ENCODE peak calls at places on chromosomes 4 and X, in eight cellular contexts. D, C, I, R, O, K, L and F are unnamed samples. For H3K36me3, the result is how much of the 10 kb centered on the place peaks cover.

GRCh38 chr4:65508169-65508568 is 162.1 kb downstream of the EPHA5 start:
- DNase-seq in L (peak), O (no peak), I (no peak), K (no peak), C (no peak), R (no peak), D (no peak), F (peak)

GRCh38 chrX:93791304-93791703 is 117.3 kb downstream of the FAM133A start:
- DNase-seq in L (no peak), R (no peak), O (no peak), D (no peak), I (no peak), C (no peak), K (no peak), F (no peak)

GRCh38 chrX:71998836-71999509 is 88.3 kb downstream of the NHSL2 start:
- DNase-seq in I (peak), R (no peak), K (no peak), D (no peak), L (no peak), O (no peak), C (no peak), F (peak)

GRCh38 chr4:18227880-18228279 is 206.3 kb upstream of the LCORL start:
- DNase-seq in L (no peak), C (no peak), K (no peak), I (no peak), D (no peak), O (no peak), R (no peak), F (no peak)

GRCh38 chr4:184785813-184786212 is 40.0 kb downstream of the ACSL1 start:
- DNase-seq in C (no peak), O (no peak), K (no peak), L (no peak), D (no peak), R (no peak), I (no peak), F (no peak)

GRCh38 chr4:104015680-104016079 is 295.9 kb upstream of the TACR3 start:
- DNase-seq in L (no peak), K (peak), I (peak), R (no peak), C (no peak), D (no peak), O (no peak), F (no peak)

GRCh38 chr4:149841686-149842085 is 26.0 kb upstream of the IQCM start:
- DNase-seq in K (no peak), R (no peak), C (no peak), D (no peak), L (no peak), I (no peak), O (no peak), F (no peak)

GRCh38 chrX:40140706-40141499 is 43.1 kb upstream of the BCOR start:
- DNase-seq in C (no peak), O (no peak), L (no peak), K (no peak), D (peak), I (peak), R (peak), F (no peak)

GRCh38 chr4:109764785-109765419 is 35.0 kb upstream of the PLA2G12A start:
- DNase-seq in O (no peak), R (no peak), D (no peak), L (no peak), I (no peak), C (no peak), K (no peak), F (no peak)

GRCh38 chr4:29002151-29002550 is 1718.0 kb upstream of the PCDH7 start:
- DNase-seq in L (no peak), R (no peak), C (no peak), O (no peak), K (no peak), D (no peak), I (no peak), F (no peak)

GRCh38 chr4:150482581-150482980 is 99.4 kb upstream of the MAB21L2 start:
- DNase-seq in I (no peak), D (no peak), L (no peak), C (no peak), R (no peak), O (no peak), K (no peak), F (peak)

GRCh38 chrX:74519870-74520269 is 94.6 kb downstream of the RLIM start:
- DNase-seq in R (peak), O (no peak), K (no peak), D (no peak), I (no peak), C (no peak), L (no peak), F (no peak)

GRCh38 chrX:140157611-140158010 is 192.3 kb upstream of the CXorf66 start:
- DNase-seq in I (no peak), K (no peak), C (no peak), R (no peak), D (no peak), O (no peak), L (no peak), F (no peak)

GRCh38 chr4:5887361-5888221 is 5.3 kb downstream of the CRMP1 start:
- DNase-seq in L (no peak), K (peak), C (no peak), R (no peak), O (no peak), D (no peak), I (no peak), F (no peak)

GRCh38 chrX:104351173-104351769 is 96.5 kb upstream of the ESX1 start:
- DNase-seq in K (no peak), C (no peak), O (no peak), D (no peak), I (no peak), R (no peak), L (peak), F (peak)

GRCh38 chrX:111880735-111881134 is 4.8 kb downstream of the TRPC5OS start:
- DNase-seq in O (no peak), R (no peak), D (no peak), K (no peak), C (no peak), I (no peak), L (no peak), F (no peak)

GRCh38 chr4:41656572-41657301 is 91.8 kb downstream of the PHOX2B start:
- DNase-seq in L (no peak), I (no peak), O (peak), D (no peak), K (no peak), R (no peak), C (no peak), F (no peak)
- H3K36me3 ChIP-seq in L (under half), I (under half), O (under half), D (under half), K (under half), R (half or more), C (under half), F (under half)

GRCh38 chr4:89665662-89666061 is 171.3 kb downstream of the SNCA start:
- DNase-seq in K (no peak), R (no peak), I (no peak), O (no peak), L (no peak), D (no peak), C (no peak), F (no peak)

GRCh38 chr4:89660851-89661250 is 176.1 kb downstream of the SNCA start:
- DNase-seq in D (no peak), O (no peak), I (no peak), K (no peak), C (no peak), R (no peak), L (no peak), F (no peak)

GRCh38 chr4:89661490-89661889 is 175.5 kb downstream of the SNCA start:
- DNase-seq in C (no peak), O (no peak), K (no peak), L (no peak), D (no peak), R (no peak), I (no peak), F (peak)

GRCh38 chr4:89660444-89660843 is 176.5 kb downstream of the SNCA start:
- DNase-seq in D (no peak), R (no peak), O (no peak), I (no peak), L (no peak), K (no peak), C (no peak), F (no peak)

GRCh38 chr4:89664521-89664920 is 172.4 kb downstream of the SNCA start:
- DNase-seq in K (no peak), R (no peak), C (no peak), I (no peak), D (no peak), L (no peak), O (no peak), F (no peak)
- H3K36me3 ChIP-seq in K (under half), R (under half), C (under half), I (under half), D (under half), L (under half), O (under half), F (under half)

GRCh38 chr4:82352825-82353370 is 20.9 kb downstream of the HNRNPD start:
- DNase-seq in D (no peak), K (no peak), O (no peak), C (no peak), R (no peak), I (no peak), L (no peak), F (no peak)
- H3K36me3 ChIP-seq in D (half or more), K (under half), O (under half), C (under half), R (half or more), I (under half), L (under half), F (under half)

GRCh38 chr4:25788839-25789238 is 73.9 kb downstream of the SEL1L3 start:
- DNase-seq in K (no peak), D (no peak), L (no peak), C (no peak), I (no peak), R (no peak), O (no peak), F (no peak)
- H3K36me3 ChIP-seq in K (under half), D (under half), L (under half), C (under half), I (under half), R (under half), O (under half), F (under half)

GRCh38 chr4:1325176-1325480 is 21.9 kb upstream of the UVSSA start:
- DNase-seq in R (no peak), I (no peak), L (no peak), D (no peak), C (no peak), K (no peak), O (no peak), F (no peak)
- H3K36me3 ChIP-seq in R (half or more), I (under half), L (under half), D (half or more), C (under half), K (under half), O (under half), F (under half)

DNA sequence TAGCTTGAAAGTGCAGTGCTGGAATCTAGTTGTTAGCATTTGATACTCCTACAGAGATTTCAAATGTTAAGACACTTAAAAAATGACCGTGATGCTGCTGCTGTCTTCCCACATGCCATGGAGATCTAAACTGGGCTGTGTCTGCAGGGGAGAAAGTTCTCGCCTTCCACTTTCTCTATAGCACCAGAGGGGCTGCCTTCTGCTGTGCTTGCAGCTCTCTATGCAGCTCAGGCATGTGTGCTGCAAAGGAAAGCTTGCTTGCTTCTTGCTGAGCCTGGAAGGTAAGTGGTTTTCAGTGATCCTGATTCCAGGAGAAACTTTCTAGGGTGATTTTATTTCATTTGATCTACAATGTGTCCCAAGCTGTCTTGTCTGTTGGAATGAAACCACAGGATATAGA is 137.7 kb downstream of the SOWAHB start:
- DNase-seq in O (no peak), K (no peak), R (no peak), L (no peak), I (no peak), D (no peak), C (no peak), F (no peak)
- H3K36me3 ChIP-seq in O (under half), K (under half), R (under half), L (under half), I (under half), D (under half), C (under half), F (under half)

DNA sequence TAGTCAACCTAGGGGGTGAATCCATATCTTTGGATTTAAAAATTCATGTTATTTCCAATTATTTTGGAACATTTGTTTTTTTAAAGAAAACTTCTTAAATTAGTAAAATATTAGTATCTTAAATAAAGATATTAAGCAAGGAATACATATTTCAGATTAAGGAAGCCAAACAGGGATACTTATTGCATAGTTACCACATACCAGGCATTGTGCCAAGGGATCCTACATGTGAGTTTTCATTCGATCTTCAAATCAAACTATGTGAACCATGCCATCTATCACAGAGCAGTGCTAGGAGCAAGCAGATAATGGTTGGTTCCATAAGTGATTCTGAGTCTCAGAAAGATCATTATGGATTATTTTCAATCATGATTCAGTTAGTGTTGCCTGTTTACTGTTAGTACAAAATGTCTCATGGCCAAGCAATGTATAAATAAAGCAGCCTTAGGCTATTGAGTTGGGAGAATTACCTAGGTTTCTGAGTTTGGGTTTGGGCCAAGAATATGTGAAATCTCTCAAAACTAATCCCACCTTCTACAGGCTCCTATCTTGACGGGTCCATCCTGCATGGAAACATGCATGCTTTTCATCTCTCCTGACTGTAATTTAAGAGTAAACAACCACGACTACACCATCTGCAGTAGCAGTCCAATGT is 176.7 kb downstream of the NPFFR2 start:
- DNase-seq in R (no peak), I (no peak), C (no peak), D (no peak), K (no peak), O (no peak), L (no peak), F (no peak)
- H3K36me3 ChIP-seq in R (under half), I (under half), C (under half), D (under half), K (under half), O (under half), L (under half), F (under half)

GRCh38 chr4:100632163-100632562 is 114.3 kb upstream of the EMCN start:
- DNase-seq in I (peak), R (no peak), L (no peak), C (no peak), O (no peak), D (no peak), K (no peak), F (no peak)
- H3K36me3 ChIP-seq in I (under half), R (under half), L (under half), C (under half), O (under half), D (under half), K (under half), F (under half)

GRCh38 chrX:1400049-1400448 is 8.1 kb upstream of the SLC25A6 start:
- DNase-seq in R (peak), O (no peak), D (no peak), L (no peak), I (no peak), C (no peak), K (no peak), F (no peak)

GRCh38 chrX:1401611-1402430 is 9.9 kb upstream of the SLC25A6 start:
- DNase-seq in I (no peak), K (no peak), R (no peak), O (no peak), C (no peak), D (no peak), L (no peak), F (no peak)

GRCh38 chrX:1407035-1407434 is 15.1 kb upstream of the SLC25A6 start:
- DNase-seq in C (no peak), L (no peak), I (no peak), K (no peak), R (no peak), D (no peak), O (no peak), F (no peak)

GRCh38 chrX:1400731-1401471 is 9.0 kb upstream of the SLC25A6 start:
- DNase-seq in R (peak), O (no peak), K (no peak), I (no peak), L (no peak), C (no peak), D (no peak), F (no peak)

GRCh38 chrX:1403228-1403627 is 11.3 kb upstream of the SLC25A6 start:
- DNase-seq in R (no peak), K (no peak), O (no peak), I (no peak), C (no peak), D (no peak), L (no peak), F (no peak)
- H3K36me3 ChIP-seq in R (half or more), K (under half), O (half or more), I (under half), C (under half), D (half or more), L (under half), F (under half)

GRCh38 chrX:298993-299392 is 17.8 kb downstream of the PLCXD1 start:
- DNase-seq in K (no peak), L (no peak), R (no peak), I (no peak), O (no peak), D (no peak), C (no peak), F (no peak)
- H3K36me3 ChIP-seq in K (under half), L (under half), R (under half), I (under half), O (under half), D (under half), C (under half), F (under half)